ENCODE peak calls at places on chromosome 16, in six cellular contexts. One of them, this sample, is unnamed.

GRCh38 chr16:12336158-12336557 is 359.6 kb downstream of the SNX29 start:
- DNase-seq in PC-3: no peak
- DNase-seq in WTC11: no peak
- DNase-seq in HepG2: no peak
- DNase-seq in activated CD8-positive, alpha-beta T cell treated with anti-CD3 and anti-CD28 coated beads for 36 hours: no peak
- DNase-seq in pancreas: no peak
- DNase-seq in this sample: no peak

GRCh38 chr16:47660540-47660939 is 199.4 kb downstream of the PHKB start:
- DNase-seq in activated CD8-positive, alpha-beta T cell treated with anti-CD3 and anti-CD28 coated beads for 36 hours: no peak
- DNase-seq in WTC11: no peak
- DNase-seq in pancreas: no peak
- DNase-seq in PC-3: no peak
- DNase-seq in HepG2: no peak
- DNase-seq in this sample: no peak

GRCh38 chr16:65884018-65884417 is 482.5 kb upstream of the CDH5 start:
- DNase-seq in HepG2: no peak
- DNase-seq in WTC11: no peak
- DNase-seq in PC-3: peak
- DNase-seq in pancreas: no peak
- DNase-seq in activated CD8-positive, alpha-beta T cell treated with anti-CD3 and anti-CD28 coated beads for 36 hours: no peak
- DNase-seq in this sample: no peak

GRCh38 chr16:88665148-88665547 is 2.3 kb upstream of the MVD start:
- DNase-seq in pancreas: no peak
- DNase-seq in HepG2: no peak
- DNase-seq in WTC11: no peak
- DNase-seq in activated CD8-positive, alpha-beta T cell treated with anti-CD3 and anti-CD28 coated beads for 36 hours: no peak
- DNase-seq in PC-3: no peak
- DNase-seq in this sample: no peak

GRCh38 chr16:4136229-4136813 is 20.1 kb upstream of the ADCY9 start:
- DNase-seq in pancreas: peak
- DNase-seq in PC-3: peak
- DNase-seq in activated CD8-positive, alpha-beta T cell treated with anti-CD3 and anti-CD28 coated beads for 36 hours: no peak
- DNase-seq in WTC11: peak
- DNase-seq in HepG2: no peak
- DNase-seq in this sample: no peak

GRCh38 chr16:66706506-66706880 is 9.9 kb upstream of the CMTM4 start:
- DNase-seq in WTC11: no peak
- DNase-seq in PC-3: no peak
- DNase-seq in pancreas: no peak
- DNase-seq in HepG2: no peak
- DNase-seq in activated CD8-positive, alpha-beta T cell treated with anti-CD3 and anti-CD28 coated beads for 36 hours: no peak
- DNase-seq in this sample: no peak

GRCh38 chr16:10762336-10762995 is 18.8 kb downstream of the NUBP1 start:
- DNase-seq in activated CD8-positive, alpha-beta T cell treated with anti-CD3 and anti-CD28 coated beads for 36 hours: no peak
- DNase-seq in PC-3: no peak
- DNase-seq in HepG2: no peak
- DNase-seq in WTC11: no peak
- DNase-seq in pancreas: no peak
- DNase-seq in this sample: no peak

GRCh38 chr16:22232277-22233049 is 26.4 kb downstream of the EEF2K start:
- DNase-seq in PC-3: peak
- DNase-seq in HepG2: peak
- DNase-seq in pancreas: peak
- DNase-seq in WTC11: no peak
- DNase-seq in activated CD8-positive, alpha-beta T cell treated with anti-CD3 and anti-CD28 coated beads for 36 hours: peak
- DNase-seq in this sample: no peak

GRCh38 chr16:24851700-24852099 is 5.9 kb downstream of the SLC5A11 start:
- DNase-seq in HepG2: no peak
- DNase-seq in activated CD8-positive, alpha-beta T cell treated with anti-CD3 and anti-CD28 coated beads for 36 hours: peak
- DNase-seq in PC-3: peak
- DNase-seq in WTC11: no peak
- DNase-seq in pancreas: no peak
- DNase-seq in this sample: no peak

GRCh38 chr16:10833271-10833670 is 14.7 kb upstream of the TVP23A start:
- DNase-seq in HepG2: no peak
- DNase-seq in pancreas: no peak
- DNase-seq in WTC11: no peak
- DNase-seq in activated CD8-positive, alpha-beta T cell treated with anti-CD3 and anti-CD28 coated beads for 36 hours: no peak
- DNase-seq in PC-3: no peak
- DNase-seq in this sample: no peak

GRCh38 chr16:57310801-57311200 is 26.3 kb upstream of the PLLP start:
- DNase-seq in pancreas: no peak
- DNase-seq in WTC11: no peak
- DNase-seq in PC-3: no peak
- DNase-seq in HepG2: no peak
- DNase-seq in activated CD8-positive, alpha-beta T cell treated with anti-CD3 and anti-CD28 coated beads for 36 hours: no peak
- DNase-seq in this sample: no peak

GRCh38 chr16:15876503-15876902 is 11.9 kb downstream of the CEP20 start:
- DNase-seq in PC-3: peak
- DNase-seq in WTC11: no peak
- DNase-seq in pancreas: no peak
- DNase-seq in activated CD8-positive, alpha-beta T cell treated with anti-CD3 and anti-CD28 coated beads for 36 hours: no peak
- DNase-seq in HepG2: no peak
- DNase-seq in this sample: no peak

GRCh38 chr16:31451681-31452351 is 7.5 kb upstream of the ARMC5 start:
- DNase-seq in HepG2: peak
- DNase-seq in pancreas: peak
- DNase-seq in WTC11: peak
- DNase-seq in PC-3: peak
- DNase-seq in activated CD8-positive, alpha-beta T cell treated with anti-CD3 and anti-CD28 coated beads for 36 hours: no peak
- DNase-seq in this sample: peak

GRCh38 chr16:89672177-89672941 is 14.1 kb upstream of the CDK10 start:
- DNase-seq in activated CD8-positive, alpha-beta T cell treated with anti-CD3 and anti-CD28 coated beads for 36 hours: no peak
- DNase-seq in pancreas: peak
- DNase-seq in HepG2: no peak
- DNase-seq in PC-3: no peak
- DNase-seq in WTC11: no peak
- DNase-seq in this sample: peak

GRCh38 chr16:86515780-86516617 is 5.7 kb downstream of the FOXF1 start:
- DNase-seq in PC-3: no peak
- DNase-seq in pancreas: peak
- DNase-seq in HepG2: no peak
- DNase-seq in WTC11: no peak
- DNase-seq in activated CD8-positive, alpha-beta T cell treated with anti-CD3 and anti-CD28 coated beads for 36 hours: no peak
- DNase-seq in this sample: no peak

GRCh38 chr16:53518550-53519416 is 15.8 kb upstream of the AKTIP start:
- DNase-seq in HepG2: no peak
- DNase-seq in PC-3: no peak
- DNase-seq in WTC11: no peak
- DNase-seq in activated CD8-positive, alpha-beta T cell treated with anti-CD3 and anti-CD28 coated beads for 36 hours: peak
- DNase-seq in pancreas: no peak
- DNase-seq in this sample: no peak

GRCh38 chr16:48556913-48557351 is 53.0 kb downstream of the N4BP1 start:
- DNase-seq in PC-3: peak
- DNase-seq in WTC11: no peak
- DNase-seq in HepG2: no peak
- DNase-seq in pancreas: no peak
- DNase-seq in activated CD8-positive, alpha-beta T cell treated with anti-CD3 and anti-CD28 coated beads for 36 hours: peak
- DNase-seq in this sample: no peak

GRCh38 chr16:67563708-67564468 is 1.6 kb downstream of the CTCF start:
- DNase-seq in HepG2: peak
- DNase-seq in WTC11: no peak
- DNase-seq in pancreas: no peak
- DNase-seq in activated CD8-positive, alpha-beta T cell treated with anti-CD3 and anti-CD28 coated beads for 36 hours: peak
- DNase-seq in PC-3: peak
- DNase-seq in this sample: peak

GRCh38 chr16:53064179-53064578 is 9.4 kb downstream of the CHD9 start:
- DNase-seq in HepG2: no peak
- DNase-seq in activated CD8-positive, alpha-beta T cell treated with anti-CD3 and anti-CD28 coated beads for 36 hours: no peak
- DNase-seq in pancreas: no peak
- DNase-seq in PC-3: no peak
- DNase-seq in WTC11: no peak
- DNase-seq in this sample: no peak

DNA sequence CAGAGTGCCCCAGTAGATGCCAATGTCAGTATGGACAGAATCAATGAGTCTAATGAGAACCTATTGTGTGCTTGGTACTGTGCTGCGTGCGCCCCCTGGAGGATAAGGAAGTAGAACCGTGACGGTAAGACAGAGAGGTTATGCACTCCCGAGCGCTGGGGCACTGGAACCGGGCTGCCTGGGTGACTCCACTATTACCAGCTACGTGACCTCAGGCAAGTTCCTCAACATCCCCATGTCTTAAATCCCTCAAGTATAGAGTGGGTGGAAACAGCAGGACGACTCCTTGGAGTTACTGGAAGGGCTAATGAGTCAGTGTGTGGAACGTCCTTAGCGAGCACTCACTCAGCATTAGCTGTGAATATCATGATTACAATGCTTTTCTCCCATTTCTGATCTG is 16.2 kb downstream of the CHST4 start:
- DNase-seq in PC-3: peak
- DNase-seq in pancreas: no peak
- DNase-seq in WTC11: peak
- DNase-seq in activated CD8-positive, alpha-beta T cell treated with anti-CD3 and anti-CD28 coated beads for 36 hours: peak
- DNase-seq in HepG2: peak
- DNase-seq in this sample: peak
- TF ChIP-seq CTCF in PC-3: peak
- TF ChIP-seq CTCF in pancreas: peak
- TF ChIP-seq CTCF in WTC11: peak
- TF ChIP-seq CTCF in activated CD8-positive, alpha-beta T cell treated with anti-CD3 and anti-CD28 coated beads for 36 hours: peak
- TF ChIP-seq CTCF in HepG2: peak
- TF ChIP-seq CTCF in this sample: peak

GRCh38 chr16:62363451-62363850 is 327.2 kb upstream of the CDH8 start:
- DNase-seq in WTC11: no peak
- DNase-seq in PC-3: no peak
- DNase-seq in HepG2: no peak
- DNase-seq in pancreas: no peak
- DNase-seq in activated CD8-positive, alpha-beta T cell treated with anti-CD3 and anti-CD28 coated beads for 36 hours: no peak
- DNase-seq in this sample: peak
- TF ChIP-seq CTCF in WTC11: peak
- TF ChIP-seq CTCF in PC-3: no peak
- TF ChIP-seq CTCF in HepG2: no peak
- TF ChIP-seq CTCF in pancreas: no peak
- TF ChIP-seq CTCF in activated CD8-positive, alpha-beta T cell treated with anti-CD3 and anti-CD28 coated beads for 36 hours: no peak
- TF ChIP-seq CTCF in this sample: peak

GRCh38 chr16:80012586-80012985 is 412.0 kb upstream of the MAF start:
- DNase-seq in activated CD8-positive, alpha-beta T cell treated with anti-CD3 and anti-CD28 coated beads for 36 hours: no peak
- DNase-seq in WTC11: no peak
- DNase-seq in pancreas: no peak
- DNase-seq in PC-3: no peak
- DNase-seq in HepG2: no peak
- DNase-seq in this sample: no peak
- TF ChIP-seq CTCF in activated CD8-positive, alpha-beta T cell treated with anti-CD3 and anti-CD28 coated beads for 36 hours: no peak
- TF ChIP-seq CTCF in WTC11: no peak
- TF ChIP-seq CTCF in pancreas: no peak
- TF ChIP-seq CTCF in PC-3: no peak
- TF ChIP-seq CTCF in HepG2: no peak
- TF ChIP-seq CTCF in this sample: no peak

GRCh38 chr16:2062801-2063200 is 15.0 kb downstream of the TSC2 start:
- DNase-seq in activated CD8-positive, alpha-beta T cell treated with anti-CD3 and anti-CD28 coated beads for 36 hours: no peak
- DNase-seq in HepG2: no peak
- DNase-seq in PC-3: no peak
- DNase-seq in WTC11: no peak
- DNase-seq in pancreas: peak
- DNase-seq in this sample: no peak

GRCh38 chr16:2066139-2066538 is 18.4 kb downstream of the TSC2 start:
- DNase-seq in pancreas: no peak
- DNase-seq in WTC11: no peak
- DNase-seq in activated CD8-positive, alpha-beta T cell treated with anti-CD3 and anti-CD28 coated beads for 36 hours: no peak
- DNase-seq in HepG2: no peak
- DNase-seq in PC-3: no peak
- DNase-seq in this sample: no peak

GRCh38 chr16:2061526-2061925 is 13.7 kb downstream of the TSC2 start:
- DNase-seq in activated CD8-positive, alpha-beta T cell treated with anti-CD3 and anti-CD28 coated beads for 36 hours: no peak
- DNase-seq in WTC11: no peak
- DNase-seq in pancreas: no peak
- DNase-seq in HepG2: no peak
- DNase-seq in PC-3: no peak
- DNase-seq in this sample: no peak

GRCh38 chr16:2064368-2064945 is 16.7 kb downstream of the TSC2 start:
- DNase-seq in pancreas: peak
- DNase-seq in activated CD8-positive, alpha-beta T cell treated with anti-CD3 and anti-CD28 coated beads for 36 hours: no peak
- DNase-seq in WTC11: no peak
- DNase-seq in HepG2: no peak
- DNase-seq in PC-3: no peak
- DNase-seq in this sample: no peak

GRCh38 chr16:2063861-2064260 is 16.1 kb downstream of the TSC2 start:
- DNase-seq in activated CD8-positive, alpha-beta T cell treated with anti-CD3 and anti-CD28 coated beads for 36 hours: no peak
- DNase-seq in HepG2: no peak
- DNase-seq in PC-3: no peak
- DNase-seq in pancreas: peak
- DNase-seq in WTC11: no peak
- DNase-seq in this sample: no peak
- TF ChIP-seq CTCF in activated CD8-positive, alpha-beta T cell treated with anti-CD3 and anti-CD28 coated beads for 36 hours: no peak
- TF ChIP-seq CTCF in HepG2: no peak
- TF ChIP-seq CTCF in PC-3: no peak
- TF ChIP-seq CTCF in pancreas: no peak
- TF ChIP-seq CTCF in WTC11: no peak
- TF ChIP-seq CTCF in this sample: no peak

GRCh38 chr16:69194488-69194887 is 7.5 kb downstream of the SNTB2 start:
- DNase-seq in pancreas: no peak
- DNase-seq in PC-3: no peak
- DNase-seq in activated CD8-positive, alpha-beta T cell treated with anti-CD3 and anti-CD28 coated beads for 36 hours: no peak
- DNase-seq in HepG2: no peak
- DNase-seq in WTC11: no peak
- DNase-seq in this sample: no peak
- TF ChIP-seq CTCF in pancreas: no peak
- TF ChIP-seq CTCF in PC-3: no peak
- TF ChIP-seq CTCF in activated CD8-positive, alpha-beta T cell treated with anti-CD3 and anti-CD28 coated beads for 36 hours: no peak
- TF ChIP-seq CTCF in HepG2: no peak
- TF ChIP-seq CTCF in WTC11: no peak
- TF ChIP-seq CTCF in this sample: no peak

GRCh38 chr16:50464325-50465290 is 83.6 kb upstream of the NKD1 start:
- DNase-seq in pancreas: no peak
- DNase-seq in activated CD8-positive, alpha-beta T cell treated with anti-CD3 and anti-CD28 coated beads for 36 hours: no peak
- DNase-seq in PC-3: no peak
- DNase-seq in HepG2: no peak
- DNase-seq in WTC11: peak
- DNase-seq in this sample: no peak
- TF ChIP-seq CTCF in pancreas: no peak
- TF ChIP-seq CTCF in activated CD8-positive, alpha-beta T cell treated with anti-CD3 and anti-CD28 coated beads for 36 hours: no peak
- TF ChIP-seq CTCF in PC-3: no peak
- TF ChIP-seq CTCF in HepG2: no peak
- TF ChIP-seq CTCF in WTC11: peak
- TF ChIP-seq CTCF in this sample: no peak

DNA sequence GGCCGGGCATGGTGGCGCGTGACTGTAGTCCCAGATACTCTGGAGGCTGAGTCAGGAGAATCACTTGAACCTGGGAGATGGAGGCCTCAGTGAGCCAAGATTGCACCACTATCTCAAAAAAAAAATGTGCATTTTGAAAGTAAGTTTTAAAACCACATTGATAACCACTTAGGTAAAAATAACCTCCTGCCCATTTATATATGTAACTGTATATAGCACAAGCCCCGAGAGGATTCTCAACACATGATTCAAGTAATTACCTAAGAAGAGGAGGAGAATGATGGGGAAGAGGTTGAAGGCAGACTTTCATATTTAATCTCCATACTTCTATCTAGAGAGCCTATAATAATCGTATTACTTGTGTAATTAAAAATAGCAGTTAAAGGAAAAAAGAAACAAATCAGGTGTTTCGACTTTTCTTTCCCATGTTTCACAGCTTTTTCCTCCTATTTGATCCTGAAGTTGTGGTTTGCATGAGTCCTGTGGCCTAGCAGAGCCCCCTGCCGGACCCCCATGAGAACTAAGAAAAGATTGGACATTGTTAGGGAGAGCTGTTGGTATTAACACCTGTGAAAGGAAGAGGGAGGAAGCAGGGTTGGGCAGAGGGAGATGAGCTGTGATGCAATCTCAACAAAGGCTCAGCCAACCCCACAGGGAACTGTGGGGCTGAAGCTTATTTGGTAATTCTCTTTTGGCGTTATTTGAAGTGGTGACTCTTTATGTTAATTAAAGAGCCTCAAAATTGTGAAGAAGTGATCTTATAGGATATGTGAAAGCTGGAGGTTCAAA is 22.1 kb downstream of the PMFBP1 start:
- DNase-seq in HepG2: peak
- DNase-seq in activated CD8-positive, alpha-beta T cell treated with anti-CD3 and anti-CD28 coated beads for 36 hours: no peak
- DNase-seq in pancreas: no peak
- DNase-seq in WTC11: peak
- DNase-seq in PC-3: no peak
- DNase-seq in this sample: no peak
- TF ChIP-seq CTCF in HepG2: peak
- TF ChIP-seq CTCF in activated CD8-positive, alpha-beta T cell treated with anti-CD3 and anti-CD28 coated beads for 36 hours: no peak
- TF ChIP-seq CTCF in pancreas: no peak
- TF ChIP-seq CTCF in WTC11: no peak
- TF ChIP-seq CTCF in PC-3: peak
- TF ChIP-seq CTCF in this sample: no peak

This sample was measured in SK-N-SH.